ENCODE peak calls at places on chromosomes 13 and 19, in five cellular contexts. U is suprapubic skin, S is Peyer's patch, Z is tibial nerve, X is breast epithelium. T is an unnamed sample.

GRCh38 chr19:6464070-6464873 is at the start of gene CRB3:
- DNase-seq in X (peak; percentile 93), Z (no peak), U (peak; percentile 83), S (peak; percentile 68), T (no peak)

GRCh38 chr19:51078104-51078503 is 4.6 kb downstream of the KLK14 start:
- DNase-seq in U (peak; percentile 50), S (no peak), X (no peak), Z (no peak), T (no peak)

GRCh38 chr13:33945477-33945876 is 127.5 kb downstream of the RFC3 start:
- DNase-seq in S (no peak), X (no peak), Z (no peak), U (no peak), T (no peak)

GRCh38 chr19:55641376-55642152 is 762 bp downstream of the ZNF580 start:
- DNase-seq in S (peak; percentile 52), U (no peak), Z (no peak), X (no peak), T (no peak)

GRCh38 chr19:43438291-43439162 is 23.8 kb downstream of the TEX101 start:
- DNase-seq in S (peak; percentile 20), Z (no peak), U (no peak), X (no peak), T (no peak)

GRCh38 chr13:111505175-111505777 is 184.8 kb downstream of the TEX29 start:
- DNase-seq in Z (no peak), X (peak; percentile 7), U (no peak), S (no peak), T (no peak)

GRCh38 chr13:39864221-39864620 is 208.8 kb downstream of the COG6 start:
- DNase-seq in U (no peak), X (no peak), Z (no peak), S (no peak), T (no peak)

GRCh38 chr13:83692800-83693199 is 189.5 kb downstream of the SLITRK1 start:
- DNase-seq in U (no peak), X (no peak), Z (no peak), S (no peak), T (no peak)

GRCh38 chr19:58547323-58548312 is 3.8 kb downstream of the TRIM28 start:
- DNase-seq in X (no peak), U (peak; percentile 49), Z (no peak), S (no peak), T (no peak)

GRCh38 chr19:49881186-49881585 is 3.7 kb downstream of the TBC1D17 start:
- DNase-seq in U (no peak), S (no peak), X (no peak), Z (no peak), T (no peak)

GRCh38 chr13:59478908-59479307 is 684.8 kb downstream of the DIAPH3 start:
- DNase-seq in S (no peak), X (no peak), Z (no peak), U (no peak), T (no peak)

GRCh38 chr13:24943136-24943535 is 152.8 kb upstream of the PABPC3 start:
- DNase-seq in U (no peak), X (no peak), S (no peak), Z (no peak), T (no peak)

GRCh38 chr13:20168396-20168795 is 7.5 kb upstream of the GJA3 start:
- DNase-seq in S (no peak), X (no peak), U (no peak), Z (no peak), T (no peak)

GRCh38 chr19:38554676-38555141 is 63.0 kb downstream of the MAP4K1 start:
- DNase-seq in Z (no peak), S (no peak), U (no peak), X (no peak), T (no peak)

GRCh38 chr13:37360556-37360955 is 238.0 kb downstream of the POSTN start:
- DNase-seq in Z (no peak), S (no peak), U (no peak), X (no peak), T (no peak)

GRCh38 chr13:42633495-42633894 is 59.5 kb downstream of the TNFSF11 start:
- DNase-seq in S (no peak), U (no peak), Z (no peak), X (no peak), T (no peak)

GRCh38 chr13:104483631-104484030 is 1417.4 kb upstream of the SLC10A2 start:
- DNase-seq in X (no peak), S (no peak), Z (no peak), U (no peak), T (no peak)

GRCh38 chr13:72004975-72005374 is 138.0 kb upstream of the DACH1 start:
- DNase-seq in Z (no peak), X (no peak), U (no peak), S (no peak), T (no peak)

GRCh38 chr19:43784981-43785808 is 4.4 kb upstream of the KCNN4 start:
- DNase-seq in Z (no peak), X (no peak), S (peak; percentile 52), U (no peak), T (peak; percentile 20)

GRCh38 chr19:15640904-15641597 is 354 bp downstream of the CYP4F3 start:
- DNase-seq in U (no peak), X (no peak), S (no peak), Z (no peak), T (no peak)
- TF ChIP-seq POLR2A in U (no peak), X (no peak), S (peak; percentile 46), Z (no peak), T (no peak)

GRCh38 chr19:17296278-17296677 is 6.9 kb downstream of the ABHD8 start:
- DNase-seq in X (no peak), S (no peak), Z (no peak), U (no peak), T (no peak)

GRCh38 chr19:17293605-17294004 is 9.6 kb downstream of the ABHD8 start:
- DNase-seq in X (no peak), Z (no peak), U (no peak), S (no peak), T (no peak)

GRCh38 chr19:17289489-17289888 is 7.8 kb downstream of the ANKLE1 start:
- DNase-seq in Z (no peak), X (no peak), U (no peak), S (peak; percentile 36), T (peak; percentile 61)

GRCh38 chr19:17294051-17294891 is 9.0 kb downstream of the ABHD8 start:
- DNase-seq in X (no peak), S (peak; percentile 35), Z (no peak), U (no peak), T (no peak)

DNA sequence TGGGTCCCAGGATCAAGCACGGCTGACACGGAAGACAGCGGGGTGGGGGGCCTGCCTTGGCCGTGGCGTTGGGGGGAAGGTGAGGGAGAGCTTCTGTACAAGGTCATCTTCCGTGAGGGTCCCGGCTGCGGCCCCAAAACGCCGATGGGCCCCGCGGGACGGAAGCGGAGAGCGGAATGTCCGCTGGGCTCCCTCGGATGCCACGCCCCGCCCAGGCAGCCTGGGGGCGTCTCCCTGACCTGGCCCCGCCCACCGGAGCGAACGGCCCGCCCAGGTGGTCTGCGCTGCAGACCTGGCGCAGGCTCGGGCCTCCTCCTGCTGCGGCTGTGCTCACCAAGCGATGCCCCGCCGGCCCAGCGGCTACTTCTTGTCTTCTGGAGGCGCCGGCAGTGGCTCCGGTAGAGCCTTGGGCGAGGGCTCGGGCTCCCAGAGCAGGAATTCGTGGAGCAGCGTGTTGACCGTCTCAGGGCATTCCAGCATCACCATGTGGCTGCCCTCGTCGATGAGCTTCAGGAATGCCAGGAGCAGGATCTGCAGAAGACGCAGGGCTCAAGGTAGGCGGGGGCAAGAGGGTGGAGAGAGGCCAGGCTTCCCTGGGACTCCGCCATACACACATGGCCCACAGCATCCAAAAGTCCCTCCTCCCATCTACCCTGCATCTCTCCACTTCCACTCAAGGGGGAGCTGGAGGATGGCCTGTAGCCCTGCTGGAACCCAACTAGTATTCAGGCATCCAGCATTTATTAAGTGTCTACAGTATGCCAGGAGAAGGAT is 10.7 kb downstream of the ABHD8 start:
- DNase-seq in X (no peak), U (peak; percentile 79), S (peak; percentile 82), Z (peak; percentile 48), T (peak; percentile 20)
- TF ChIP-seq CTCF in X (peak; percentile 69), U (peak; percentile 57), S (peak; percentile 51), Z (peak; percentile 77), T (peak; percentile 39)

GRCh38 chr19:47749326-47749725 is 4.0 kb downstream of the NOP53 start:
- DNase-seq in Z (no peak), U (no peak), S (no peak), X (no peak), T (no peak)
- H3K36me3 ChIP-seq in Z (peaks cover 52% of the 10 kb centered on the region), U (peaks cover 68% of the 10 kb centered on the region), S (no peaks in the 10 kb centered on the region), X (peaks cover 8% of the 10 kb centered on the region), T (no peaks in the 10 kb centered on the region)

GRCh38 chr13:73168226-73168992 is 109.6 kb downstream of the KLF5 start:
- DNase-seq in S (no peak), X (no peak), U (no peak), Z (no peak), T (no peak)

GRCh38 chr13:73167046-73167820 is 108.4 kb downstream of the KLF5 start:
- DNase-seq in Z (no peak), S (no peak), X (no peak), U (no peak), T (no peak)

GRCh38 chr13:73162912-73163911 is 104.4 kb downstream of the KLF5 start:
- DNase-seq in Z (no peak), X (no peak), U (no peak), S (no peak), T (no peak)

GRCh38 chr13:73168993-73169401 is 110.2 kb downstream of the KLF5 start:
- DNase-seq in S (no peak), Z (no peak), X (no peak), U (no peak), T (no peak)

DNA sequence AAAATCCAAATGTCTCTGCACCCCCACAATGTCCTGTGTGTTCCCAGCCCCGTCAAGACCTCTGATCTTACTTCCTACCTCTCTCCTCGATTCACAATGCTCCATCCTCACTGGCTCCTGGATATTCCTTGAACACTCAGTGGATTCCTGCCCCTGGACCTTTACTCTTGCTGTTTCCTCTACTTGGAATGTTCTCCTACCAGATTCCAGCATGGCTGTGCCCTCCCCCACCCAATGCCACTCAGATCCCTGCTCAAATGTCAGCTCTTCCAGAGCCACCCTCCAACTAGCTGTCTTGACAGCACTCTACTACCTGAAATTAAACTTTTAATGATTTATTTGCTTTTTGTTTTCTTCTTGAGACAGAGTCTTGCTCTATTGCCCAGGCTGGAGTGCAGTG is 107.4 kb downstream of the KLF5 start:
- DNase-seq in S (no peak), X (no peak), Z (no peak), U (no peak), T (no peak)
- TF ChIP-seq POLR2A in S (no peak), X (no peak), Z (no peak), U (no peak), T (no peak)